ENCODE peak calls at places on chromosomes 5 and 9, in six cellular contexts. One of them, this sample, is unnamed.

GRCh38 chr9:94016744-94017143 is 61.6 kb upstream of the BARX1 start:
- DNase-seq in CD4-positive, alpha-beta T cell: no peak
- DNase-seq in epithelial cell of esophagus: no peak
- DNase-seq in HCT116: no peak
- DNase-seq in PC-9: no peak
- DNase-seq in left ventricle myocardium inferior: no peak
- DNase-seq in this sample: no peak

GRCh38 chr9:108225371-108225905 is 630.3 kb downstream of the ACTL7B start:
- DNase-seq in CD4-positive, alpha-beta T cell: no peak
- DNase-seq in epithelial cell of esophagus: no peak
- DNase-seq in HCT116: no peak
- DNase-seq in PC-9: no peak
- DNase-seq in left ventricle myocardium inferior: no peak
- DNase-seq in this sample: no peak

GRCh38 chr9:6549106-6549505 is 96.4 kb downstream of the GLDC start:
- DNase-seq in CD4-positive, alpha-beta T cell: no peak
- DNase-seq in epithelial cell of esophagus: no peak
- DNase-seq in HCT116: no peak
- DNase-seq in PC-9: no peak
- DNase-seq in left ventricle myocardium inferior: no peak
- DNase-seq in this sample: no peak

GRCh38 chr9:110088099-110088498 is 119.9 kb downstream of the C9orf152 start:
- DNase-seq in CD4-positive, alpha-beta T cell: no peak
- DNase-seq in epithelial cell of esophagus: no peak
- DNase-seq in HCT116: no peak
- DNase-seq in PC-9: no peak
- DNase-seq in left ventricle myocardium inferior: no peak
- DNase-seq in this sample: no peak

GRCh38 chr9:137575382-137575724 is 3.4 kb downstream of the DPH7 start:
- DNase-seq in CD4-positive, alpha-beta T cell: no peak
- DNase-seq in epithelial cell of esophagus: no peak
- DNase-seq in HCT116: no peak
- DNase-seq in PC-9: no peak
- DNase-seq in left ventricle myocardium inferior: no peak
- DNase-seq in this sample: no peak

GRCh38 chr9:92499701-92500100 is 17.4 kb upstream of the ASPN start:
- DNase-seq in CD4-positive, alpha-beta T cell: no peak
- DNase-seq in epithelial cell of esophagus: no peak
- DNase-seq in HCT116: no peak
- DNase-seq in PC-9: no peak
- DNase-seq in left ventricle myocardium inferior: no peak
- DNase-seq in this sample: no peak

GRCh38 chr9:69391946-69392345 is 66.9 kb downstream of the ENTREP1 start:
- DNase-seq in CD4-positive, alpha-beta T cell: no peak
- DNase-seq in epithelial cell of esophagus: no peak
- DNase-seq in HCT116: no peak
- DNase-seq in PC-9: no peak
- DNase-seq in left ventricle myocardium inferior: no peak
- DNase-seq in this sample: no peak

GRCh38 chr5:140037012-140037411 is 6.1 kb downstream of the NRG2 start:
- DNase-seq in CD4-positive, alpha-beta T cell: no peak
- DNase-seq in epithelial cell of esophagus: no peak
- DNase-seq in HCT116: no peak
- DNase-seq in PC-9: no peak
- DNase-seq in left ventricle myocardium inferior: no peak
- DNase-seq in this sample: no peak

GRCh38 chr9:127361561-127361960 is 35.4 kb upstream of the SLC2A8 start:
- DNase-seq in CD4-positive, alpha-beta T cell: no peak
- DNase-seq in epithelial cell of esophagus: peak
- DNase-seq in HCT116: no peak
- DNase-seq in PC-9: no peak
- DNase-seq in left ventricle myocardium inferior: no peak
- DNase-seq in this sample: no peak

GRCh38 chr5:65142511-65143011 is 339.2 kb downstream of the ADAMTS6 start:
- DNase-seq in CD4-positive, alpha-beta T cell: no peak
- DNase-seq in epithelial cell of esophagus: peak
- DNase-seq in HCT116: no peak
- DNase-seq in PC-9: no peak
- DNase-seq in left ventricle myocardium inferior: no peak
- DNase-seq in this sample: no peak

GRCh38 chr5:21649969-21650368 is 1203.2 kb downstream of the CDH12 start:
- DNase-seq in CD4-positive, alpha-beta T cell: no peak
- DNase-seq in epithelial cell of esophagus: no peak
- DNase-seq in HCT116: no peak
- DNase-seq in PC-9: no peak
- DNase-seq in left ventricle myocardium inferior: no peak
- DNase-seq in this sample: no peak

GRCh38 chr9:614421-614820 is 227.1 kb upstream of the DMRT1 start:
- DNase-seq in CD4-positive, alpha-beta T cell: no peak
- DNase-seq in epithelial cell of esophagus: no peak
- DNase-seq in HCT116: no peak
- DNase-seq in PC-9: no peak
- DNase-seq in left ventricle myocardium inferior: no peak
- DNase-seq in this sample: no peak

GRCh38 chr5:152072076-152072475 is 147.4 kb upstream of the GLRA1 start:
- DNase-seq in CD4-positive, alpha-beta T cell: no peak
- DNase-seq in epithelial cell of esophagus: no peak
- DNase-seq in HCT116: no peak
- DNase-seq in PC-9: no peak
- DNase-seq in left ventricle myocardium inferior: peak
- DNase-seq in this sample: no peak

GRCh38 chr5:169581580-169582227 is 1.9 kb upstream of the SPDL1 start:
- DNase-seq in CD4-positive, alpha-beta T cell: peak
- DNase-seq in epithelial cell of esophagus: peak
- DNase-seq in HCT116: peak
- DNase-seq in PC-9: no peak
- DNase-seq in left ventricle myocardium inferior: no peak
- DNase-seq in this sample: no peak

GRCh38 chr5:37208883-37209808 is 40.0 kb downstream of the CPLANE1 start:
- DNase-seq in CD4-positive, alpha-beta T cell: no peak
- DNase-seq in epithelial cell of esophagus: no peak
- DNase-seq in HCT116: no peak
- DNase-seq in PC-9: no peak
- DNase-seq in left ventricle myocardium inferior: peak
- DNase-seq in this sample: no peak

GRCh38 chr5:538271-538771 is 14.1 kb upstream of the SLC9A3 start:
- DNase-seq in CD4-positive, alpha-beta T cell: no peak
- DNase-seq in epithelial cell of esophagus: no peak
- DNase-seq in HCT116: no peak
- DNase-seq in PC-9: no peak
- DNase-seq in left ventricle myocardium inferior: no peak
- DNase-seq in this sample: no peak

GRCh38 chr9:23581936-23582335 is 244.1 kb downstream of the ELAVL2 start:
- DNase-seq in CD4-positive, alpha-beta T cell: no peak
- DNase-seq in epithelial cell of esophagus: peak
- DNase-seq in HCT116: no peak
- DNase-seq in PC-9: peak
- DNase-seq in left ventricle myocardium inferior: no peak
- DNase-seq in this sample: no peak

GRCh38 chr5:157546456-157547100 is 29.0 kb downstream of the ADAM19 start:
- DNase-seq in CD4-positive, alpha-beta T cell: no peak
- DNase-seq in epithelial cell of esophagus: no peak
- DNase-seq in HCT116: no peak
- DNase-seq in PC-9: no peak
- DNase-seq in left ventricle myocardium inferior: peak
- DNase-seq in this sample: no peak

GRCh38 chr9:93129286-93129685 is 4.8 kb downstream of the NINJ1 start:
- DNase-seq in CD4-positive, alpha-beta T cell: no peak
- DNase-seq in epithelial cell of esophagus: no peak
- DNase-seq in HCT116: no peak
- DNase-seq in PC-9: no peak
- DNase-seq in left ventricle myocardium inferior: peak
- DNase-seq in this sample: no peak

GRCh38 chr9:893843-894420 is 52.4 kb downstream of the DMRT1 start:
- DNase-seq in CD4-positive, alpha-beta T cell: peak
- DNase-seq in epithelial cell of esophagus: peak
- DNase-seq in HCT116: peak
- DNase-seq in PC-9: no peak
- DNase-seq in left ventricle myocardium inferior: no peak
- DNase-seq in this sample: peak

GRCh38 chr5:135203593-135204036 is 169.6 kb upstream of the PITX1 start:
- DNase-seq in CD4-positive, alpha-beta T cell: no peak
- DNase-seq in epithelial cell of esophagus: peak
- DNase-seq in HCT116: no peak
- DNase-seq in PC-9: peak
- DNase-seq in left ventricle myocardium inferior: no peak
- DNase-seq in this sample: no peak

GRCh38 chr5:135203019-135203418 is 169.0 kb upstream of the PITX1 start:
- DNase-seq in CD4-positive, alpha-beta T cell: no peak
- DNase-seq in epithelial cell of esophagus: no peak
- DNase-seq in HCT116: no peak
- DNase-seq in PC-9: no peak
- DNase-seq in left ventricle myocardium inferior: no peak
- DNase-seq in this sample: no peak

GRCh38 chr5:135206862-135207261 is 172.8 kb upstream of the PITX1 start:
- DNase-seq in CD4-positive, alpha-beta T cell: peak
- DNase-seq in epithelial cell of esophagus: no peak
- DNase-seq in HCT116: no peak
- DNase-seq in PC-9: no peak
- DNase-seq in left ventricle myocardium inferior: no peak
- DNase-seq in this sample: no peak

GRCh38 chr5:135205616-135206349 is 171.8 kb upstream of the PITX1 start:
- DNase-seq in CD4-positive, alpha-beta T cell: no peak
- DNase-seq in epithelial cell of esophagus: no peak
- DNase-seq in HCT116: no peak
- DNase-seq in PC-9: no peak
- DNase-seq in left ventricle myocardium inferior: no peak
- DNase-seq in this sample: no peak

GRCh38 chr5:135204151-135204600 is 170.1 kb upstream of the PITX1 start:
- DNase-seq in CD4-positive, alpha-beta T cell: no peak
- DNase-seq in epithelial cell of esophagus: no peak
- DNase-seq in HCT116: no peak
- DNase-seq in PC-9: no peak
- DNase-seq in left ventricle myocardium inferior: no peak
- DNase-seq in this sample: no peak
- TF ChIP-seq CTCF in CD4-positive, alpha-beta T cell: no peak
- TF ChIP-seq CTCF in epithelial cell of esophagus: peak
- TF ChIP-seq CTCF in HCT116: peak
- TF ChIP-seq CTCF in PC-9: peak
- TF ChIP-seq CTCF in left ventricle myocardium inferior: peak
- TF ChIP-seq CTCF in this sample: peak

DNA sequence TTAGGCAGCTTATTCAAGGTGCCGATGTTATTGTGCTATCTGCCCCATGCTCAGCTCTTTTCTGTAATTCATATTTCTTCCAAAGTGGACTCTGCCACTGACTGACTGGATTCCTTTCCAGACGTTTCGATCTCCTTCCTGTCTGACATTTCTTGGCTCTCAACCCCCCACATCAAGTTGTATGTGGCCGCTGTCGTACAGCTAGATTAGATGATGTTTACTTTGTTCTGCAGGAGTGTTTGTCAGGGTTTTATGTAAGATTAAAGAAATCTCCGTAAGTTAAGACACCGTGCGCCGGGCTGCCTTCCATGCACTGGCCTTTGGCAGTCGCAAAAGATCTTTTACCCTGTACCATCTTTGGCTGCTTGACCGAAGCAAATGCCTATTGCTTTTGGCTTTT is 177.9 kb downstream of the FGF1 start:
- DNase-seq in CD4-positive, alpha-beta T cell: no peak
- DNase-seq in epithelial cell of esophagus: no peak
- DNase-seq in HCT116: no peak
- DNase-seq in PC-9: no peak
- DNase-seq in left ventricle myocardium inferior: no peak
- DNase-seq in this sample: no peak
- TF ChIP-seq CTCF in CD4-positive, alpha-beta T cell: no peak
- TF ChIP-seq CTCF in epithelial cell of esophagus: no peak
- TF ChIP-seq CTCF in HCT116: no peak
- TF ChIP-seq CTCF in PC-9: no peak
- TF ChIP-seq CTCF in left ventricle myocardium inferior: no peak
- TF ChIP-seq CTCF in this sample: no peak

GRCh38 chr5:155700333-155700732 is 626.6 kb upstream of the SGCD start:
- DNase-seq in CD4-positive, alpha-beta T cell: no peak
- DNase-seq in epithelial cell of esophagus: peak
- DNase-seq in HCT116: no peak
- DNase-seq in PC-9: no peak
- DNase-seq in left ventricle myocardium inferior: no peak
- DNase-seq in this sample: no peak

GRCh38 chr5:155697236-155697635 is 629.7 kb upstream of the SGCD start:
- DNase-seq in CD4-positive, alpha-beta T cell: no peak
- DNase-seq in epithelial cell of esophagus: no peak
- DNase-seq in HCT116: no peak
- DNase-seq in PC-9: no peak
- DNase-seq in left ventricle myocardium inferior: no peak
- DNase-seq in this sample: no peak

GRCh38 chr5:155699385-155699784 is 627.6 kb upstream of the SGCD start:
- DNase-seq in CD4-positive, alpha-beta T cell: no peak
- DNase-seq in epithelial cell of esophagus: peak
- DNase-seq in HCT116: no peak
- DNase-seq in PC-9: no peak
- DNase-seq in left ventricle myocardium inferior: no peak
- DNase-seq in this sample: no peak
- TF ChIP-seq CTCF in CD4-positive, alpha-beta T cell: no peak
- TF ChIP-seq CTCF in epithelial cell of esophagus: peak
- TF ChIP-seq CTCF in HCT116: no peak
- TF ChIP-seq CTCF in PC-9: no peak
- TF ChIP-seq CTCF in left ventricle myocardium inferior: no peak
- TF ChIP-seq CTCF in this sample: peak

GRCh38 chr5:114207615-114208014 is 154.3 kb upstream of the KCNN2 start:
- DNase-seq in CD4-positive, alpha-beta T cell: no peak
- DNase-seq in epithelial cell of esophagus: no peak
- DNase-seq in HCT116: no peak
- DNase-seq in PC-9: no peak
- DNase-seq in left ventricle myocardium inferior: no peak
- DNase-seq in this sample: no peak
- TF ChIP-seq CTCF in CD4-positive, alpha-beta T cell: no peak
- TF ChIP-seq CTCF in epithelial cell of esophagus: no peak
- TF ChIP-seq CTCF in HCT116: no peak
- TF ChIP-seq CTCF in PC-9: no peak
- TF ChIP-seq CTCF in left ventricle myocardium inferior: no peak
- TF ChIP-seq CTCF in this sample: no peak

This sample was measured in D721Med.